ENCODE peak calls at places on chromosomes 6 and 20, in nine cellular contexts. E is breast epithelium, M is transverse colon, X is heart left ventricle, Z is body of pancreas, H is stomach, B is H54, Q is ovary, R is suprapubic skin. N is an unnamed sample.

GRCh38 chr6:143896096-143896880 is 32.0 kb downstream of the ZC2HC1B start:
- DNase-seq in E (no peak), M (peak; percentile 52), X (no peak), Z (no peak), H (peak; percentile 50), B (no peak), Q (no peak), R (no peak), N (no peak)

GRCh38 chr6:110044093-110044492 is 66.0 kb downstream of the GPR6 start:
- DNase-seq in E (no peak), M (no peak), X (no peak), Z (no peak), H (no peak), B (no peak), Q (no peak), R (no peak), N (no peak)

GRCh38 chr20:1674361-1674760 is 16.8 kb upstream of the SIRPG start:
- DNase-seq in E (no peak), M (peak; percentile 46), X (no peak), Z (no peak), H (peak; percentile 29), B (no peak), Q (no peak), R (no peak), N (no peak)

GRCh38 chr6:74073429-74073828 is 377.4 kb downstream of the CD109 start:
- DNase-seq in E (no peak), M (no peak), X (no peak), Z (no peak), H (no peak), B (no peak), Q (no peak), R (no peak), N (no peak)

GRCh38 chr6:107491059-107491609 is 1.2 kb downstream of the SOBP start:
- DNase-seq in E (no peak), M (peak; percentile 55), X (peak; percentile 89), Z (peak; percentile 49), H (peak; percentile 57), B (no peak), Q (peak; percentile 79), R (peak; percentile 74), N (peak; percentile 14)

GRCh38 chr6:47414517-47415167 is 62.9 kb upstream of the CD2AP start:
- DNase-seq in E (no peak), M (no peak), X (no peak), Z (peak; percentile 26), H (no peak), B (no peak), Q (no peak), R (no peak), N (peak; percentile 54)

GRCh38 chr6:132369526-132369925 is 31.7 kb downstream of the MOXD1 start:
- DNase-seq in E (no peak), M (no peak), X (no peak), Z (no peak), H (no peak), B (no peak), Q (no peak), R (no peak), N (no peak)

GRCh38 chr20:34755367-34755766 is 51.2 kb downstream of the TP53INP2 start:
- DNase-seq in E (no peak), M (no peak), X (no peak), Z (no peak), H (no peak), B (no peak), Q (no peak), R (no peak), N (no peak)

GRCh38 chr6:38460216-38460615 is 179.5 kb downstream of the BTBD9 start:
- DNase-seq in E (no peak), M (no peak), X (no peak), Z (no peak), H (no peak), B (no peak), Q (no peak), R (no peak), N (no peak)

GRCh38 chr6:69164564-69165252 is 529.6 kb downstream of the ADGRB3 start:
- DNase-seq in E (no peak), M (no peak), X (no peak), Z (no peak), H (no peak), B (no peak), Q (no peak), R (no peak), N (no peak)

GRCh38 chr20:38049800-38050199 is 16.3 kb downstream of the RPRD1B start:
- DNase-seq in E (no peak), M (no peak), X (no peak), Z (no peak), H (no peak), B (peak; percentile 47), Q (no peak), R (no peak), N (no peak)

GRCh38 chr6:157982580-157983438 is 1.1 kb downstream of the SYNJ2 start:
- DNase-seq in E (peak; percentile 46), M (peak; percentile 48), X (peak; percentile 45), Z (peak; percentile 46), H (no peak), B (peak; percentile 45), Q (no peak), R (no peak), N (no peak)

GRCh38 chr20:49288250-49288751 is 10.4 kb upstream of the ZNFX1 start:
- DNase-seq in E (no peak), M (no peak), X (no peak), Z (no peak), H (no peak), B (no peak), Q (no peak), R (no peak), N (no peak)

GRCh38 chr20:49286689-49287551 is 9.1 kb upstream of the ZNFX1 start:
- DNase-seq in E (no peak), M (peak; percentile 10), X (no peak), Z (no peak), H (no peak), B (no peak), Q (no peak), R (no peak), N (peak; percentile 50)

GRCh38 chr20:49287555-49288249 is 9.8 kb upstream of the ZNFX1 start:
- DNase-seq in E (no peak), M (no peak), X (no peak), Z (no peak), H (no peak), B (no peak), Q (no peak), R (no peak), N (no peak)

GRCh38 chr20:49290608-49291191 is 12.8 kb upstream of the ZNFX1 start:
- DNase-seq in E (no peak), M (no peak), X (no peak), Z (no peak), H (no peak), B (no peak), Q (no peak), R (no peak), N (peak; percentile 20)

DNA sequence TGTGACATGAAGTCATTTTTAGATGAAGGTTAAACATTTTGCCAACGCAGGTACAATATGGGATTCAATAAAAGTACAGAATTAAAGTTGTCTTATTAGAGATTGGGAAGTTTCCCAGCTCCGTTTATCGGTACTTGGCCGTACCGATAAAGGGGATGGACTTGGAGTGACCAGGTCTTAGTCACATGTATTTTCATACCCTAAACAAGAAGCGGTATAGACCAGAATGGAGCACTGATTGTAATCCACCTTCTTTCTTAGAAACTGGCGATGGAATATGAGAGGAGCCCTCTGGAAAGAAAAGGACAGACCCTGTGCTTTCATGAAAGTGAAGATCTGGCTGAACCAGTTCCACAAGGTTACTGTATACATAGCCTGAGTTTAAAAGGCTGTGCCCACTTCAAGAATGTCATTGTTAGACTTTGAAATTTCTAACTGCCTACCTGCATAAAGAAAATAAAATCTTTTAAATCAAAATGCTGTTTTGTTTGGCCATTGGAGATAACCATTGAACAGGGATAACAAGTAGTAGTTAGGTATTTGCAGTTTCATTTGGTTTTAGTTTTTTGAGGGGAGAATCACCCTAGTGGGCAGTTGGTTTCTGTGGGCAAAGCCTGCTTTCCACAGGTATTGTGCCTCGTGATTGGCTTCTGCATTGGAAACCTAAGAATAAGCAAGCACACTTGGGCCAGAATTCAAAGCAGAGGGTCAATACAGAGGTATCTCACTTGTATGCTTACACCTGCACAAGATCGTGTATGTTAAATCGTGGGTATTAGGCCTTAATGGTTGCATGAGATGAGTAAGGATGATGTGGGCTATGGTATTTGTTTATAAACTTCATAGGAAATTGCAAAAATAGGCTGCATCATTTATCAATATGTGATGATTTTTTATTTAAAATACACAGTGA is 11.2 kb upstream of the ZNFX1 start:
- DNase-seq in E (no peak), M (no peak), X (no peak), Z (no peak), H (no peak), B (no peak), Q (no peak), R (no peak), N (no peak)
- TF ChIP-seq POLR2A in E (no peak), M (no peak), X (no peak), Z (no peak), H (no peak), B (no peak), Q (no peak), R (no peak), N (peak; percentile 50)

GRCh38 chr20:5397418-5397817 is 80.7 kb upstream of the PROKR2 start:
- DNase-seq in E (no peak), M (no peak), X (no peak), Z (no peak), H (no peak), B (no peak), Q (no peak), R (no peak), N (no peak)
- TF ChIP-seq POLR2A in E (no peak), M (no peak), X (no peak), Z (no peak), H (no peak), B (no peak), Q (no peak), R (no peak), N (no peak)

DNA sequence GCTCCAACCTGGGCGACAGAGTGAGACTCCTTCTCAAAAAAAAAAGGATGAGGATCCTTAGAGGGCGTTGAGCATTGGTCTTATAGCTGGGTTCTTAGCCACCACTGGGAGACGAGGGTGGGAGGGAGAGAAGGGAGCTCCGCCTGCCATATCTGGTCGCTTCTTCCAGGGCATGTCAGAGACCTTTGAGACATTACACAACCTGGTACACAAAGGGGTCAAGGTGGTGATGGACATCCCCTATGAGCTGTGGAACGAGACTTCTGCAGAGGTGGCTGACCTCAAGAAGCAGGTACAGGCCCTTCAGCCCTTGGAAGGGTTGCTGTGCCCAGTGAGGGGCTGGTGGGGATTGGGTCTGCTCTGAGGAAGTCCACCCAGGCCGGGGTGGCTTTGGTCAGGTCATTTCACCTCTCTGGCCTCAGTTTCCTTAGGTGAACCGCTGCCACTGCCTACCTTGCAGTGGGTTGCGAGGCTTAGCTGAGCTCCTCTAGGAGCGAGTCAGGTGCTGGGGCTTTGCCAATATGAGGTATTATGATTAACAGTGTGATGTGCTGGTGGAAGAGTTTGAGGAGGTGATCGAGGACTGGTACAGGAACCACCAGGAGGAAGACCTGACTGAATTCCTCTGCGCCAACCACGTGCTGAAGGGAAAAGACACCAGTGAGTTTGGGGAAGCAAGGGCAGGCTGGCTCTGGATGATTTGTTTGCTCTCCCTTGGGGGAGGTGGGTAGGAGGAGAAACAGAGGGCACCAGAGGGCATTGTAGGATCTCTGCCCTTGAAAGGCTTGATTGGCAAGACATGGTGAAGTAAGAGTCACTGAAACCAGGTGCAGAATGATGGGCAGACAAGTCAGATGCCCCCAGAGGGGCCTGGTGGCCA is 8.5 kb downstream of the CNPY3 start:
- DNase-seq in E (no peak), M (no peak), X (no peak), Z (peak; percentile 74), H (no peak), B (no peak), Q (no peak), R (no peak), N (no peak)
- TF ChIP-seq POLR2A in E (no peak), M (no peak), X (no peak), Z (no peak), H (no peak), B (no peak), Q (no peak), R (no peak), N (no peak)

GRCh38 chr20:45347297-45347935 is 808 bp downstream of the SDC4 start:
- DNase-seq in E (no peak), M (no peak), X (no peak), Z (no peak), H (peak; percentile 36), B (no peak), Q (no peak), R (no peak), N (no peak)
- TF ChIP-seq POLR2A in E (no peak), M (no peak), X (no peak), Z (no peak), H (no peak), B (no peak), Q (no peak), R (no peak), N (no peak)